ENCODE peak calls at places on chromosomes 3 and 15, in four cellular contexts. One of them, this sample, is unnamed.

GRCh38 chr3:196432137-196432879 is at the start of gene UBXN7:
- DNase-seq in H1: peak; percentile 98
- DNase-seq in H9: peak; percentile 96
- DNase-seq in IMR-90: peak; percentile 90
- DNase-seq in this sample: peak; percentile 97

GRCh38 chr3:49422379-49423248 is at the start of gene AMT:
- DNase-seq in H9: peak; percentile 96
- DNase-seq in IMR-90: peak; percentile 30
- DNase-seq in H1: peak; percentile 85
- DNase-seq in this sample: peak; percentile 98

GRCh38 chr3:48428088-48428862 is 1.6 kb downstream of the PLXNB1 start:
- DNase-seq in IMR-90: no peak
- DNase-seq in H9: peak; percentile 59
- DNase-seq in H1: peak; percentile 73
- DNase-seq in this sample: peak; percentile 33

GRCh38 chr3:117114517-117115265 is 405.1 kb downstream of the TUSC7 start:
- DNase-seq in H9: no peak
- DNase-seq in IMR-90: no peak
- DNase-seq in H1: no peak
- DNase-seq in this sample: peak; percentile 49

GRCh38 chr15:25184356-25185155 is 229.8 kb downstream of the SNRPN start:
- DNase-seq in IMR-90: no peak
- DNase-seq in H9: no peak
- DNase-seq in H1: no peak
- DNase-seq in this sample: no peak

GRCh38 chr3:76552653-76553052 is 487.2 kb upstream of the ROBO2 start:
- DNase-seq in IMR-90: peak; percentile 40
- DNase-seq in H1: no peak
- DNase-seq in H9: no peak
- DNase-seq in this sample: no peak

GRCh38 chr3:49673131-49673714 is 928 bp upstream of the APEH start:
- DNase-seq in H9: no peak
- DNase-seq in IMR-90: no peak
- DNase-seq in H1: no peak
- DNase-seq in this sample: peak; percentile 51

GRCh38 chr3:149507491-149508324 is 33.2 kb downstream of the TM4SF4 start:
- DNase-seq in IMR-90: no peak
- DNase-seq in H9: no peak
- DNase-seq in H1: no peak
- DNase-seq in this sample: no peak

GRCh38 chr3:16508242-16508575 is 5.3 kb downstream of the RFTN1 start:
- DNase-seq in H9: no peak
- DNase-seq in IMR-90: no peak
- DNase-seq in H1: no peak
- DNase-seq in this sample: no peak

GRCh38 chr3:78791745-78792144 is 976.1 kb downstream of the ROBO1 start:
- DNase-seq in IMR-90: no peak
- DNase-seq in H1: no peak
- DNase-seq in H9: no peak
- DNase-seq in this sample: no peak

GRCh38 chr15:68526784-68527183 is 52.0 kb upstream of the CORO2B start:
- DNase-seq in IMR-90: no peak
- DNase-seq in H9: no peak
- DNase-seq in H1: no peak
- DNase-seq in this sample: no peak

GRCh38 chr3:81922404-81922803 is 161.0 kb upstream of the GBE1 start:
- DNase-seq in H1: no peak
- DNase-seq in IMR-90: no peak
- DNase-seq in H9: no peak
- DNase-seq in this sample: no peak

GRCh38 chr3:133130168-133130567 is 92.0 kb downstream of the TMEM108 start:
- DNase-seq in H1: no peak
- DNase-seq in IMR-90: peak; percentile 48
- DNase-seq in H9: no peak
- DNase-seq in this sample: no peak

GRCh38 chr15:84034831-84035753 is 200.5 kb upstream of the GOLGA6L4 start:
- DNase-seq in IMR-90: peak; percentile 55
- DNase-seq in H1: no peak
- DNase-seq in H9: peak; percentile 45
- DNase-seq in this sample: peak; percentile 65

GRCh38 chr3:46737320-46737719 is 19.7 kb upstream of the PRSS50 start:
- DNase-seq in H9: no peak
- DNase-seq in H1: no peak
- DNase-seq in IMR-90: no peak
- DNase-seq in this sample: no peak

GRCh38 chr3:4749567-4750002 is 229.7 kb upstream of the BHLHE40 start:
- DNase-seq in IMR-90: no peak
- DNase-seq in H1: no peak
- DNase-seq in H9: no peak
- DNase-seq in this sample: peak; percentile 11

GRCh38 chr3:4752201-4753072 is 226.8 kb upstream of the BHLHE40 start:
- DNase-seq in H9: no peak
- DNase-seq in H1: no peak
- DNase-seq in IMR-90: peak; percentile 10
- DNase-seq in this sample: peak; percentile 47

GRCh38 chr3:4750306-4751056 is 228.8 kb upstream of the BHLHE40 start:
- DNase-seq in IMR-90: peak; percentile 17
- DNase-seq in H9: no peak
- DNase-seq in H1: no peak
- DNase-seq in this sample: peak; percentile 46

GRCh38 chr3:4753073-4753691 is 226.1 kb upstream of the BHLHE40 start:
- DNase-seq in H9: no peak
- DNase-seq in H1: no peak
- DNase-seq in IMR-90: no peak
- DNase-seq in this sample: no peak

GRCh38 chr3:4751057-4752051 is 227.9 kb upstream of the BHLHE40 start:
- DNase-seq in H9: no peak
- DNase-seq in IMR-90: peak; percentile 87
- DNase-seq in H1: no peak
- DNase-seq in this sample: peak; percentile 17
- H3K56ac ChIP-seq in H9: no peak overlapping the region
- H3K56ac ChIP-seq in IMR-90: no peak overlapping the region
- H3K56ac ChIP-seq in H1: no peak overlapping the region
- H3K56ac ChIP-seq in this sample: no peak overlapping the region

GRCh38 chr3:56064684-56065083 is 403.6 kb downstream of the ERC2 start:
- DNase-seq in H1: no peak
- DNase-seq in IMR-90: no peak
- DNase-seq in H9: no peak
- DNase-seq in this sample: no peak

GRCh38 chr3:56055616-56056350 is 412.5 kb downstream of the ERC2 start:
- DNase-seq in H9: no peak
- DNase-seq in IMR-90: no peak
- DNase-seq in H1: no peak
- DNase-seq in this sample: peak; percentile 41

DNA sequence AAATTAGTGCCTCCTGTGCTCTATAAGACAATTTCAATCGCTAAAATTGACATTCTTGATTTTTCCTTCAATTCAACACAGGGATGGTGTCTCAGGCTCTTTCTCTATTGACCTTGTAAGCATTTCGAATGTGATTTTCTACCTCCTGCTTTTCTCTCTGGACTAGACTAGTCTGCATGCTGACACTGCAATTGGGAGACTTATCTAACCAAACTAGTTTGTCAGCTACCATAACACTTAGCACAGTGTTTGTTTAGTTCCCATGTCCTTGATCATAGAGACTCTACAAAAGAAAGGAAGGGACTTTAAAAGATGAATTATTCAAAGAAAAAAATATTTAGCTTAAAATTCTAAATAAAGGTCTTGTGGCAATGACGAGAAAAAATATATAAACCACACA is 407.0 kb downstream of the ERC2 start:
- DNase-seq in IMR-90: no peak
- DNase-seq in H1: no peak
- DNase-seq in H9: no peak
- DNase-seq in this sample: no peak
- H3K4ac ChIP-seq in IMR-90: no peak overlapping the region
- H3K4ac ChIP-seq in H1: no peak overlapping the region
- H3K4ac ChIP-seq in H9: no peak overlapping the region
- H3K4ac ChIP-seq in this sample: no peak overlapping the region

GRCh38 chr15:96346409-96346808 is 15.9 kb downstream of the NR2F2 start:
- DNase-seq in H9: no peak
- DNase-seq in H1: no peak
- DNase-seq in IMR-90: no peak
- DNase-seq in this sample: no peak
- H3K56ac ChIP-seq in H9: no peak overlapping the region
- H3K56ac ChIP-seq in H1: no peak overlapping the region
- H3K56ac ChIP-seq in IMR-90: peak overlapping the region; percentile 61
- H3K56ac ChIP-seq in this sample: no peak overlapping the region

DNA sequence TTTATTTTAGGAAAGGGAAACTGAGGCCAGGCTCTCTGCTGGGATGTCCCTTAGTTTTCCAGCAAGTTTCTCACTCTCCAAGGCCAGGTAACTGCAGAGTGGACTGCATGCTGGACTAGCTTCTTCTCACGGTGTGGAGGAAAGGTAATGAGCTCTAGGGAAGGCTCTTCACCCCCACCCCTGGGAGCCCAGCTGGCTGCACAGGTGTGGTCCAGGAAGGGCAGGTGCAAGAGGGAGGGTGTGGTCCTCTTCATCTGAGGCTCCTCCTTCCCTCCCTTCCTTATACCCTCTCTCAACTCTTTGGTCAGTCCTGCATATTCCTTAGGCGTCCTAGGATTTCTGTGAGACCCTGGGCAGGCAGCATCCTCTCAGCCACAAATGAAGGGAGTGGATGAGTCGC is 33.9 kb downstream of the RNU5B-1 start:
- DNase-seq in H1: no peak
- DNase-seq in IMR-90: no peak
- DNase-seq in H9: no peak
- DNase-seq in this sample: no peak
- H3K4ac ChIP-seq in H1: no peak overlapping the region
- H3K4ac ChIP-seq in IMR-90: no peak overlapping the region
- H3K4ac ChIP-seq in H9: no peak overlapping the region
- H3K4ac ChIP-seq in this sample: no peak overlapping the region

DNA sequence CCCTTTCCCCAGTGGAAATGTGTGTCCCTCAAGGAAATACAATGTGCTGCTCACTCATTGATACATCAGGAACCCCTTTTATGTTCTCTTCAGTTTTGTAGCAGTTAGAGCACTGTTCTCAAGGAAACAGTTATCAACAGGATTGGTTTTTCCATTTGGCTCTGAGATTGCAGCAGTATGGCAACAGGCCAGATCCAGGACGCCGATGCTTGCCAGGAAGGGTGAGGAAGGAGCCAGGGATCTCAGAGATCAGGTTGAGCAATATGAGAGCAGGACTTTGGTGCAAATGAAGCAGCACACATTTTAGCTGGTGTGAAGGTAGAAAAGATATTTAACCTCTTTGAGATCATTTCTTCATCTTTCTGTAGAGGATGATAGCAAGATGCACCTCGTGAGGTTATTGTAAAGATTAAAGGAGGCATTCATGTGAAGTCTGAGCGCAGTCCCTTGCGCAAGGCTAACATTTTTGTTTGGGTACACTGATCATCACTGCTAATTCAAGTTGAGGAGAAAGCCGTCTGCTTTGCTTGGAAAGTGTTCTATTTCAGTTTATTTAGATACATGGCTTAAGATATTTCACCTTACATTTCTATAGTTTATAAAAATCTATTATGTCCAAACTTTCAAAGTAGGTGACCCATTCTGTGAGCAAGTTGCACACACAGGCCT is 68.5 kb downstream of the KCNH8 start:
- DNase-seq in IMR-90: no peak
- DNase-seq in H9: no peak
- DNase-seq in H1: no peak
- DNase-seq in this sample: no peak
- H3K56ac ChIP-seq in IMR-90: no peak overlapping the region
- H3K56ac ChIP-seq in H9: no peak overlapping the region
- H3K56ac ChIP-seq in H1: no peak overlapping the region
- H3K56ac ChIP-seq in this sample: no peak overlapping the region

GRCh38 chr15:85763157-85763556 is 31.6 kb downstream of the KLHL25 start:
- DNase-seq in IMR-90: no peak
- DNase-seq in H1: no peak
- DNase-seq in H9: no peak
- DNase-seq in this sample: no peak

GRCh38 chr15:85764649-85765277 is 30.0 kb downstream of the KLHL25 start:
- DNase-seq in H9: no peak
- DNase-seq in IMR-90: peak; percentile 25
- DNase-seq in H1: no peak
- DNase-seq in this sample: no peak

GRCh38 chr15:85763557-85764303 is 31.0 kb downstream of the KLHL25 start:
- DNase-seq in IMR-90: no peak
- DNase-seq in H9: no peak
- DNase-seq in H1: no peak
- DNase-seq in this sample: no peak

GRCh38 chr15:85762756-85763127 is 32.0 kb downstream of the KLHL25 start:
- DNase-seq in IMR-90: no peak
- DNase-seq in H1: no peak
- DNase-seq in H9: no peak
- DNase-seq in this sample: no peak

GRCh38 chr15:85764304-85764633 is 30.5 kb downstream of the KLHL25 start:
- DNase-seq in H9: no peak
- DNase-seq in IMR-90: no peak
- DNase-seq in H1: no peak
- DNase-seq in this sample: no peak
- H3K4ac ChIP-seq in H9: no peak overlapping the region
- H3K4ac ChIP-seq in IMR-90: no peak overlapping the region
- H3K4ac ChIP-seq in H1: peak overlapping the region; percentile 73
- H3K4ac ChIP-seq in this sample: no peak overlapping the region

This sample was measured in mesendoderm.